ENCODE peak calls at places on chromosome X, in five cellular contexts. One of them, this sample, is unnamed. For H3K4me1, the result is how much of the 10 kb centered on the place peaks cover.

GRCh38 chrX:81489987-81490386 is 288.1 kb downstream of the SH3BGRL start:
- DNase-seq in PC-3: peak
- DNase-seq in A549: no peak
- DNase-seq in H1: no peak
- DNase-seq in lung: no peak
- DNase-seq in this sample: no peak

GRCh38 chrX:17380221-17380620 is 5.2 kb downstream of the NHS start:
- DNase-seq in PC-3: no peak
- DNase-seq in A549: no peak
- DNase-seq in H1: no peak
- DNase-seq in lung: no peak
- DNase-seq in this sample: no peak

GRCh38 chrX:39176105-39176504 is 374.8 kb downstream of the MID1IP1 start:
- DNase-seq in PC-3: no peak
- DNase-seq in A549: no peak
- DNase-seq in H1: no peak
- DNase-seq in lung: no peak
- DNase-seq in this sample: no peak

GRCh38 chrX:150759568-150760416 is 66.6 kb downstream of the MTMR1 start:
- DNase-seq in PC-3: no peak
- DNase-seq in A549: no peak
- DNase-seq in H1: no peak
- DNase-seq in lung: no peak
- DNase-seq in this sample: no peak

GRCh38 chrX:5775985-5776384 is 452.7 kb downstream of the NLGN4X start:
- DNase-seq in PC-3: no peak
- DNase-seq in A549: no peak
- DNase-seq in H1: no peak
- DNase-seq in lung: no peak
- DNase-seq in this sample: no peak

GRCh38 chrX:6446588-6446987 is 88.3 kb downstream of the VCX3A start:
- DNase-seq in PC-3: no peak
- DNase-seq in A549: no peak
- DNase-seq in H1: no peak
- DNase-seq in lung: no peak
- DNase-seq in this sample: no peak

GRCh38 chrX:151746502-151746901 is 12.0 kb downstream of the CNGA2 start:
- DNase-seq in PC-3: no peak
- DNase-seq in A549: no peak
- DNase-seq in H1: no peak
- DNase-seq in lung: no peak
- DNase-seq in this sample: no peak

GRCh38 chrX:11341274-11342256 is 48.4 kb downstream of the AMELX start:
- DNase-seq in PC-3: peak
- DNase-seq in A549: no peak
- DNase-seq in H1: no peak
- DNase-seq in lung: peak
- DNase-seq in this sample: peak

GRCh38 chrX:37361596-37361995 is 12.4 kb downstream of the PRRG1 start:
- DNase-seq in PC-3: no peak
- DNase-seq in A549: no peak
- DNase-seq in H1: no peak
- DNase-seq in lung: no peak
- DNase-seq in this sample: peak

GRCh38 chrX:49073641-49074575 is at the start of gene PRAF2:
- DNase-seq in PC-3: no peak
- DNase-seq in A549: peak
- DNase-seq in H1: peak
- DNase-seq in lung: peak
- DNase-seq in this sample: peak

GRCh38 chrX:134738986-134739744 is 80.9 kb upstream of the PLAC1 start:
- DNase-seq in PC-3: no peak
- DNase-seq in A549: no peak
- DNase-seq in H1: no peak
- DNase-seq in lung: no peak
- DNase-seq in this sample: no peak

DNA sequence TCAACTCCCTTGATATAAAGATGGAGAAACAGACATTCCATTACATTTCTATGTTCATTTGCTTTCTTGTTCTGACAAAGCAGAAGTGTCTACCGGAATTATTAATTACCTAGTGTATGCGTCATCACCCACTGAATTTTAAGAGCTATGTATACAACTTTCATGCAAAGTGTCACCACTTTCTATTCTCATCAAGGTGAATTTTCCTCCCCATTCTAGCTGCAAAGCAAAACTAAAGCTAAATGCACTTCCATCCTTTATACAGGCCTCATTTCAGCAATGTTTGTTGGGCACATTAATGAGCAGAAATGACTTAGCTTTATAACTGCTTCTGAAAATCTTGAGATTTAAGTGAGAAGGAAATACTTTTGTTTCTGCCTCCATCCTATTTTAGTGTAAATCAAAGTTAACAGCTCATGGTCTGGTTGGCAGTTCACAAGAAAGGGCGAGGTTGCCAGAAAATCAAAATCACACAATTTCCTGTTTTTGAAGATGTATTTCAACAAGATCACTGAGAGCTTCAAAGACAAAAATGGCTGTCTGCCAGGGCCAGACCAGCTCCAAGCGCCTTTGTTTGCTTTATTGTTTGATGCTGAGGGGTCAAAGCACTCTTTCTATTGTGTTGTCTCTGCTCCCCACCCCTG is 7.2 kb upstream of the FAM9C start:
- DNase-seq in PC-3: no peak
- DNase-seq in A549: no peak
- DNase-seq in H1: no peak
- DNase-seq in lung: no peak
- DNase-seq in this sample: peak
- H3K27ac ChIP-seq in PC-3: no peak
- H3K27ac ChIP-seq in A549: peak
- H3K27ac ChIP-seq in H1: no peak
- H3K27ac ChIP-seq in lung: no peak
- H3K27ac ChIP-seq in this sample: no peak

GRCh38 chrX:44784241-44784640 is 59.6 kb upstream of the DUSP21 start:
- DNase-seq in PC-3: peak
- DNase-seq in A549: no peak
- DNase-seq in H1: no peak
- DNase-seq in lung: no peak
- DNase-seq in this sample: no peak
- H3K4me1 ChIP-seq in PC-3: under half
- H3K4me1 ChIP-seq in A549: under half
- H3K4me1 ChIP-seq in H1: under half
- H3K4me1 ChIP-seq in lung: under half
- H3K4me1 ChIP-seq in this sample: under half

GRCh38 chrX:1451251-1451675 is 1.4 kb downstream of the ASMTL start:
- DNase-seq in PC-3: no peak
- DNase-seq in A549: no peak
- DNase-seq in H1: no peak
- DNase-seq in lung: no peak
- DNase-seq in this sample: no peak
- H3K27ac ChIP-seq in PC-3: no peak
- H3K27ac ChIP-seq in A549: peak
- H3K27ac ChIP-seq in H1: no peak
- H3K27ac ChIP-seq in lung: no peak
- H3K27ac ChIP-seq in this sample: no peak

GRCh38 chrX:115892787-115893671 is 277.5 kb upstream of the AGTR2 start:
- DNase-seq in PC-3: peak
- DNase-seq in A549: no peak
- DNase-seq in H1: no peak
- DNase-seq in lung: peak
- DNase-seq in this sample: peak
- H3K4me1 ChIP-seq in PC-3: under half
- H3K4me1 ChIP-seq in A549: under half
- H3K4me1 ChIP-seq in H1: under half
- H3K4me1 ChIP-seq in lung: under half
- H3K4me1 ChIP-seq in this sample: under half

GRCh38 chrX:102728646-102729045 is 8.1 kb downstream of the GPRASP3 start:
- DNase-seq in PC-3: no peak
- DNase-seq in A549: no peak
- DNase-seq in H1: no peak
- DNase-seq in lung: no peak
- DNase-seq in this sample: no peak
- H3K27ac ChIP-seq in PC-3: no peak
- H3K27ac ChIP-seq in A549: no peak
- H3K27ac ChIP-seq in H1: no peak
- H3K27ac ChIP-seq in lung: no peak
- H3K27ac ChIP-seq in this sample: no peak

DNA sequence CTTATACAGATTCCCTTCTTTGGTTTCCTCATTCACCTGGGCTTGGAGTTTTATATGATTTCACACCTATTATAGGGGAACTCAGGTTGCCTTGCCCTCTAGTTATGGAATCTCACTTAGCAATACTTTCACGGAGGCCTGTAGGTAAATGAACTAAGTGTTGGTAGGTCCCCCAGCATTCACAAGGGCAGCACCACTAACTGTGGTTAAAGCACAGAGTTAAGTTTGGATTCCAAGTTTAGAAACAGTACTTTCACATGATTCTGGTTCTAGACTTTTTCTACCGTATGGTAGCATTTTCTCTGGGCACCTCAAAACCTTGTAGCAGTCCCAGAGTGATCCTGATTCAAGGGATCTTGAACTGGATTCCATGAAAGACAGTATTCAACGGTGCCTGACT is 46.4 kb downstream of the SH2D1A start:
- DNase-seq in PC-3: no peak
- DNase-seq in A549: no peak
- DNase-seq in H1: no peak
- DNase-seq in lung: no peak
- DNase-seq in this sample: no peak
- H3K4me1 ChIP-seq in PC-3: under half
- H3K4me1 ChIP-seq in A549: under half
- H3K4me1 ChIP-seq in H1: under half
- H3K4me1 ChIP-seq in lung: under half
- H3K4me1 ChIP-seq in this sample: under half

DNA sequence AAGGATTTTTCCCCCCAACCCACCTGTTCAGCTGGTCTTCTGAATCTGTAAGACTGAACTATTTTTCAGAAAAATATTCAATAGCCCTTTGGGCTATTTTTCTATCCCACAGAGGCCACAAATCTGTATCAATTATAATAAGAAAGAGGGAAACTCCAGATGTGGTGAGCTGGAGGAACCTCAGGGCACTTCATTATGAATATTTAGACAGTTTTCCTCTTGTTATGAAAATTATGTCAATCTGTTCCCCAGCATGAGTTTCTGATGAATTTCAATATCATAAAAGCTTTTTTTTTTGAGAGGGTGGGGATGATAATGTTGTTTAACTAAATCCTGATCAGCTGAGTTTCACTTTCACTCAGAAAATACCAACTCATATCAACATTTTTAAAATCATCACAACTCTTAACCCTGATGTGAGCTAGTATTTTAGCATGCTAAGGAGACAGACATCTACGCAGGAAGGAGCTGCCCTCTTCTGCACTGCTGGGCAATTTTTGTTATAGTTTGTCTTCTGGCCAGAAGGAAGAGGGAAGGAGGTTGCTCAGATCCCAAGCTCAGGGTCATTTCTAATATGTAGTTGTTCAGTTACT is 127.3 kb upstream of the MAP3K15 start:
- DNase-seq in PC-3: no peak
- DNase-seq in A549: no peak
- DNase-seq in H1: no peak
- DNase-seq in lung: no peak
- DNase-seq in this sample: no peak
- H3K27ac ChIP-seq in PC-3: no peak
- H3K27ac ChIP-seq in A549: no peak
- H3K27ac ChIP-seq in H1: no peak
- H3K27ac ChIP-seq in lung: no peak
- H3K27ac ChIP-seq in this sample: no peak

This sample was measured in astrocyte.